ENCODE peak calls at places on chromosomes 7 and 10, in five cellular contexts. E is left ventricle myocardium inferior, I is kidney epithelial cell, J is endothelial cell of umbilical vein, G is tibial artery. D is an unnamed sample. For H3K36me3, the result is how much of the 10 kb centered on the place peaks cover.

GRCh38 chr10:100325164-100325563 is 4.9 kb downstream of the PKD2L1 start:
- DNase-seq in J (no peak), E (no peak), G (no peak), I (no peak), D (no peak)

GRCh38 chr7:98284335-98285036 is 3.0 kb downstream of the BRI3 start:
- DNase-seq in J (peak), I (no peak), E (peak), G (peak), D (peak)

GRCh38 chr7:9835204-9835603 is 1138.5 kb upstream of the PHF14 start:
- DNase-seq in I (no peak), J (no peak), E (no peak), G (no peak), D (no peak)

GRCh38 chr7:148108381-148108780 is 482.2 kb upstream of the C7orf33 start:
- DNase-seq in I (no peak), E (no peak), J (no peak), G (no peak), D (no peak)

GRCh38 chr10:73467210-73467609 is 28.6 kb downstream of the PPP3CB start:
- DNase-seq in I (no peak), E (no peak), G (no peak), J (no peak), D (no peak)

GRCh38 chr7:154259396-154259795 is 207.2 kb downstream of the DPP6 start:
- DNase-seq in I (no peak), E (no peak), G (no peak), J (no peak), D (no peak)

GRCh38 chr7:29328811-29329210 is 134.2 kb downstream of the CHN2 start:
- DNase-seq in J (no peak), I (no peak), E (no peak), G (no peak), D (no peak)

GRCh38 chr10:101047961-101048892 is 13.6 kb upstream of the KAZALD1 start:
- DNase-seq in G (no peak), J (no peak), E (no peak), I (no peak), D (no peak)

GRCh38 chr10:61621538-61622150 is 41.1 kb upstream of the CABCOCO1 start:
- DNase-seq in I (no peak), G (no peak), J (peak), E (no peak), D (no peak)

GRCh38 chr10:121154310-121154709 is 303.1 kb downstream of the WDR11 start:
- DNase-seq in J (no peak), E (no peak), I (no peak), G (no peak), D (no peak)
- H3K4me3 ChIP-seq in J (no peak), E (no peak), I (no peak), G (no peak), D (no peak)

GRCh38 chr10:63252095-63252762 is 119.1 kb downstream of the NRBF2 start:
- DNase-seq in J (no peak), I (no peak), G (no peak), E (no peak), D (no peak)

GRCh38 chr10:63247771-63248170 is 114.6 kb downstream of the NRBF2 start:
- DNase-seq in G (no peak), E (no peak), J (peak), I (no peak), D (no peak)

GRCh38 chr10:63253040-63253439 is 119.9 kb downstream of the NRBF2 start:
- DNase-seq in E (no peak), G (no peak), I (no peak), J (no peak), D (no peak)

GRCh38 chr10:63246361-63246760 is 113.2 kb downstream of the NRBF2 start:
- DNase-seq in I (no peak), E (no peak), G (no peak), J (no peak), D (no peak)

GRCh38 chr10:63250032-63250431 is 116.9 kb downstream of the NRBF2 start:
- DNase-seq in I (no peak), J (no peak), E (no peak), G (no peak), D (no peak)
- H3K36me3 ChIP-seq in I (under half), J (under half), E (under half), G (under half), D (under half)

GRCh38 chr10:35041502-35041879 is 48.6 kb downstream of the CUL2 start:
- DNase-seq in G (no peak), J (no peak), E (no peak), I (no peak), D (no peak)

GRCh38 chr10:35042783-35043182 is 47.4 kb downstream of the CUL2 start:
- DNase-seq in E (no peak), J (no peak), I (no peak), G (no peak), D (no peak)

GRCh38 chr10:35035641-35036040 is 54.5 kb downstream of the CUL2 start:
- DNase-seq in E (no peak), G (no peak), J (no peak), I (no peak), D (no peak)

GRCh38 chr10:35040761-35041501 is 49.2 kb downstream of the CUL2 start:
- DNase-seq in I (no peak), G (no peak), J (peak), E (no peak), D (peak)

GRCh38 chr10:35037104-35037503 is 53.0 kb downstream of the CUL2 start:
- DNase-seq in I (no peak), J (no peak), G (no peak), E (no peak), D (no peak)
- TF ChIP-seq CTCF in I (no peak), J (no peak), G (no peak), E (no peak), D (no peak)

GRCh38 chr7:27175005-27175625 is 995 bp upstream of the HOXA10 start:
- DNase-seq in E (peak), J (peak), G (peak), I (no peak), D (peak)
- H3K4me3 ChIP-seq in E (no peak), J (no peak), G (peak), I (peak), D (peak)